ENCODE peak calls at places on chromosomes 1 and 21, in seven cellular contexts. U is heart left ventricle, B is neural progenitor cell, C is GM12865, V is fibroblast of lung, L is BJ, Q is fibroblast of mammary gland. A is an unnamed sample.

GRCh38 chr1:183230403-183230802 is 44.3 kb downstream of the LAMC2 start:
- DNase-seq in L (no peak), C (no peak), U (no peak), Q (peak), B (no peak), V (no peak), A (no peak)

GRCh38 chr1:245837741-245838140 is 669.3 kb downstream of the SMYD3 start:
- DNase-seq in B (no peak), V (no peak), C (no peak), Q (peak), U (no peak), L (no peak), A (no peak)

GRCh38 chr1:25779387-25779786 is 20.6 kb upstream of the SELENON start:
- DNase-seq in Q (no peak), L (no peak), U (no peak), V (no peak), B (no peak), C (no peak), A (no peak)

GRCh38 chr1:198287916-198288315 is 131.1 kb downstream of the NEK7 start:
- DNase-seq in L (no peak), U (no peak), B (no peak), V (no peak), Q (no peak), C (no peak), A (no peak)

GRCh38 chr1:100452641-100453040 is 85.3 kb upstream of the GPR88 start:
- DNase-seq in B (no peak), U (no peak), L (no peak), V (no peak), Q (no peak), C (peak), A (peak)

GRCh38 chr1:183223467-183223866 is 37.4 kb downstream of the LAMC2 start:
- DNase-seq in C (no peak), Q (no peak), B (no peak), L (no peak), V (no peak), U (no peak), A (no peak)

GRCh38 chr1:226903819-226904710 is 33.6 kb downstream of the PSEN2 start:
- DNase-seq in C (no peak), V (peak), L (peak), Q (peak), U (no peak), B (no peak), A (no peak)

GRCh38 chr1:174262747-174263241 is 103.5 kb downstream of the RABGAP1L start:
- DNase-seq in L (peak), V (peak), C (peak), B (peak), Q (peak), U (no peak), A (peak)

GRCh38 chr21:36104306-36105300 is 30.3 kb upstream of the CBR3 start:
- DNase-seq in Q (peak), C (peak), V (peak), U (peak), B (peak), L (no peak), A (no peak)

GRCh38 chr1:22289251-22289995 is 146.5 kb upstream of the WNT4 start:
- DNase-seq in Q (peak), B (no peak), C (no peak), V (no peak), L (no peak), U (no peak), A (no peak)

GRCh38 chr1:195030793-195031192 is 1577.4 kb downstream of the KCNT2 start:
- DNase-seq in V (no peak), C (no peak), L (no peak), Q (no peak), U (no peak), B (no peak), A (no peak)

GRCh38 chr1:150561830-150562367 is 12.7 kb downstream of the ADAMTSL4 start:
- DNase-seq in C (peak), Q (peak), L (peak), U (peak), V (peak), B (peak), A (peak)

GRCh38 chr1:226649780-226650179 is 89.3 kb downstream of the ITPKB start:
- DNase-seq in C (peak), U (no peak), L (no peak), V (peak), B (no peak), Q (peak), A (no peak)

GRCh38 chr1:40945491-40945973 is 34.0 kb upstream of the CTPS1 start:
- DNase-seq in L (no peak), C (no peak), Q (peak), U (no peak), B (no peak), V (peak), A (no peak)

GRCh38 chr1:229855999-229856650 is 210.9 kb upstream of the GALNT2 start:
- DNase-seq in L (no peak), V (no peak), B (peak), U (no peak), Q (no peak), C (peak), A (peak)

GRCh38 chr1:87252406-87252805 is 76.3 kb upstream of the LMO4 start:
- DNase-seq in L (peak), V (peak), U (no peak), C (no peak), B (no peak), Q (peak), A (no peak)

GRCh38 chr1:16236091-16236494 is 890 bp downstream of the CPLANE2 start:
- DNase-seq in C (peak), L (no peak), Q (no peak), U (peak), V (no peak), B (peak), A (peak)

GRCh38 chr21:44763050-44763378 is 38.6 kb downstream of the UBE2G2 start:
- DNase-seq in V (no peak), U (no peak), L (no peak), Q (no peak), B (no peak), C (no peak), A (no peak)

GRCh38 chr21:44760376-44760775 is 41.2 kb downstream of the UBE2G2 start:
- DNase-seq in L (no peak), Q (no peak), C (no peak), V (no peak), U (no peak), B (no peak), A (no peak)

GRCh38 chr21:44762221-44763049 is 39.2 kb downstream of the UBE2G2 start:
- DNase-seq in B (no peak), C (no peak), V (no peak), L (no peak), U (no peak), Q (no peak), A (no peak)

GRCh38 chr21:44761011-44761729 is 40.5 kb downstream of the UBE2G2 start:
- DNase-seq in U (no peak), V (no peak), B (peak), C (peak), L (no peak), Q (no peak), A (no peak)

DNA sequence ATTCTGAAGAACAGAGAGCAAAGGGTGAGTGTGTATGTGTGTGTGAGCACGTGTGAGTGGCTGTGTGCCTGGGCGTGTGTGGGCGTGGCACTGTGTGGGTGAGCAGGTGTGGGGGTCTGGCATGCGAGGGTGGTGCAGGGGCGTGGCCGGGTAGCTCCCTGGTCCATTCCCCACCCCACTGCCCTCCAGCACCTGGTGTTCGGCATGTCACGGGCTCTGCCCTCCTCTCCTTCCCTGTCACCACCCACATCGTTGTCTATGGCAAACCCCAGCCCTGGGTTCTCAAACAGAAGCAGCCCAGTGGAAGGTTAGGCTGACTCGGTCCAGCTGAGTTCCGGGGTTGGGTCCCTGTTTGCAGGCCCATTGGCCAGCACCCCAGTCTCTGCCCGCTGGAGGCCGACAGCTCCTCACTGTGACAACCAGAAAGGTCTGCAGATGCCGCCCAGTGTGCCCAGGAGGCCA is 39.8 kb downstream of the UBE2G2 start:
- DNase-seq in U (no peak), Q (no peak), C (no peak), V (no peak), L (no peak), B (no peak), A (no peak)
- TF ChIP-seq CTCF in U (no peak), Q (no peak), C (no peak), V (no peak), L (no peak), B (no peak), A (no peak)

GRCh38 chr1:228497817-228498216 is 10.6 kb downstream of the RNF187 start:
- DNase-seq in Q (no peak), U (no peak), V (no peak), L (no peak), C (no peak), B (no peak), A (no peak)
- TF ChIP-seq CTCF in Q (no peak), U (no peak), V (no peak), L (no peak), C (no peak), B (no peak), A (no peak)

DNA sequence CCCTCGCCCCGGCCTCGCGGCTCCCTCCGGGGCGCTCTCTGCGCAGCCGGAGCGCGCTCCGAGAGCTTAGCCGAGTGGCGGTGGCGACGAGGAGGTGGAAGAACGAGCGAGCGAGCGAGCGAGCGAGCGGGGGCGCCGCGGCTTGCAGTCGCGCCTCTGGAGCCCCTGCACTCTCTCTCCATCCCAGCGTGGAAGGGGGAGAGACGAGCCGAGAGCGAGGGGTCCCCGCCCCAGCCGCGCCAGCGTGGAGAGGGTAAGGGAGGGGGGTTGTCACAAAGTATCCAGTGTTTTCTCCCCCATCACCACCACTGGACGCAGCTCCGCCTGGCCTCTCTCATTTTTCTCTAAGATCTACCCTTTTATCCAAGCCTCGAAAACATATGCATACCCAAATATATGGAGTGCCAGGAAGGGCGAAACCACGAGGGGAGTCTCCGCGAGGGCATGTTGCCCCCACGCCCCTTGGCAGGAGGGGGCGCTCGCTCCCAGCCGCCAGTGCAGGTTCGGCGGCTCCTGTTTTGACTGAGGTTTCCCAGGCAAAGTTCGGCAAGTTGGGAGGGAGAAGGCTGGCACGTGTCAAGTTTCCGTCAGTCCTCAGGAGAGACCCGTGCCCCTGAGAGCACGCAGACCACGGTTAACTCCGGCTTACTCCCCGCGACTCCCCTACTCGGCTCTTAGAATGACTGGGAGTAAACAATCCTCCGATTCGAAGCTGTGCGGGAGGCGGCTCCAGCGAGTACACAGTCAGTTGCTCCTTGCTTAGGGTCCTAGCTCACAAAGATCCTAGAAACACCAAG is 569 bp upstream of the DAB1 start:
- DNase-seq in U (peak), V (peak), C (no peak), Q (peak), L (no peak), B (peak), A (no peak)
- TF ChIP-seq CTCF in U (peak), V (peak), C (no peak), Q (peak), L (peak), B (peak), A (no peak)

GRCh38 chr1:33281554-33282303 is 25.4 kb downstream of the ZNF362 start:
- DNase-seq in U (peak), V (no peak), Q (no peak), B (no peak), C (no peak), L (no peak), A (no peak)

GRCh38 chr1:33289858-33290154 is 31.1 kb downstream of the A3GALT2 start:
- DNase-seq in V (no peak), Q (no peak), B (no peak), U (no peak), C (no peak), L (no peak), A (no peak)

GRCh38 chr1:33288976-33289857 is 31.7 kb downstream of the A3GALT2 start:
- DNase-seq in V (no peak), L (no peak), U (peak), B (no peak), Q (no peak), C (no peak), A (no peak)

GRCh38 chr1:33286451-33287185 is 30.3 kb downstream of the ZNF362 start:
- DNase-seq in L (no peak), V (no peak), B (no peak), U (peak), C (no peak), Q (no peak), A (no peak)
- TF ChIP-seq CTCF in L (no peak), V (no peak), B (no peak), U (no peak), C (no peak), Q (no peak), A (no peak)

DNA sequence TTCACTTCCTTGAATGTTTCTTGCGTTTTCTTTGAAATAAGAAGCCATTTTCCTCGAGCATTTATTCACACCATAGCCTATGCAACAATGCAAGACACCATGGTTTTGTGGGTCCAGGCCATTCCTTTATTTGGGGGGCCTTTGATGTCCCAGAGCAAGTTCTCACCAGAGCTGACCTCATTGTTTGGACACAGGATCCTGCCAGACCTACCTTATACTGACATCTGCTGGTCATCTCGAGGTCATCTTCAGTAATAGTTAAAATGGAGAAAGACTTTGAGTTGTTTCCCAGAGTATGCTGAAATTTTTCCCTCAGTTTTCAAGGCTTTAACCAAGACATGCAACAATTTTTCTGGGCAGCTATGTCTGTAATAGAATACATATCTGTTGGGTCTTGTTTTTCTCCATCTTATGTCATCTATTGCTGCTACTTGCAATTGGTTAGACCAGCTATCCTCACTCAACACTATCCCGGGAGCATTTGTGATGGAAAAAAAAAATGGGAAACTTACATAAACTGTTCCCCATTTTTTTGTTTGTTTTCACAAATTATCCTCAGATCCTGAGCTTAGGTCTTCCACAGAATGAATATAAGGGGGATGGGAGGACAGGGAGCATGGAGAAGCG is 34.0 kb upstream of the BACE2 start:
- DNase-seq in L (no peak), V (peak), B (peak), Q (peak), U (no peak), C (peak), A (peak)
- TF ChIP-seq CTCF in L (peak), V (peak), B (peak), Q (peak), U (peak), C (peak), A (peak)

GRCh38 chr1:188365874-188366273 is 1537.1 kb downstream of the PLA2G4A start:
- DNase-seq in V (no peak), B (no peak), U (no peak), L (no peak), Q (no peak), C (no peak), A (no peak)
- TF ChIP-seq CTCF in V (no peak), B (peak), U (no peak), L (no peak), Q (no peak), C (no peak), A (no peak)

DNA sequence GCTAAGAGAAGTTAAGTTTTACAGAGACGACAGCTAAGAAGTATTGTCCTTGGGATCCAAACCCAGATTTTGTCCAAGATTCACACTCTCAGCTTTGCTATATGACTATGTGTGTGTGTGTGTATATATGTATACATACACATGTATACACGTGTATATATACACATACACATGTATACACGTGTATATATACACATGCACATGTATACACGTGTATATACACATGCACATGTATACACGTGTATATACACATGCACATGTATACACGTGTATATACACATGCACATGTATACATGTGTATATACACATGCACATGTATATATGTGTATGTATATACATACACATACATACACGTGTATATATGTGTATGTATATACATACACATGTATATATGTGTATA is 3.9 kb upstream of the CACHD1 start:
- DNase-seq in U (no peak), V (no peak), B (no peak), C (no peak), Q (no peak), L (no peak), A (no peak)
- TF ChIP-seq CTCF in U (no peak), V (no peak), B (no peak), C (no peak), Q (no peak), L (no peak), A (no peak)

GRCh38 chr1:14541348-14541747 is 57.1 kb upstream of the KAZN start:
- DNase-seq in B (no peak), L (no peak), C (no peak), V (no peak), U (no peak), Q (no peak), A (no peak)

GRCh38 chr1:14535619-14536355 is 62.7 kb upstream of the KAZN start:
- DNase-seq in U (no peak), V (no peak), B (no peak), Q (peak), L (no peak), C (no peak), A (no peak)

GRCh38 chr1:14539309-14539708 is 59.2 kb upstream of the KAZN start:
- DNase-seq in B (no peak), Q (no peak), C (no peak), L (no peak), U (no peak), V (no peak), A (no peak)

GRCh38 chr1:14539953-14540563 is 58.4 kb upstream of the KAZN start:
- DNase-seq in C (peak), V (no peak), Q (no peak), L (no peak), B (no peak), U (no peak), A (no peak)

DNA sequence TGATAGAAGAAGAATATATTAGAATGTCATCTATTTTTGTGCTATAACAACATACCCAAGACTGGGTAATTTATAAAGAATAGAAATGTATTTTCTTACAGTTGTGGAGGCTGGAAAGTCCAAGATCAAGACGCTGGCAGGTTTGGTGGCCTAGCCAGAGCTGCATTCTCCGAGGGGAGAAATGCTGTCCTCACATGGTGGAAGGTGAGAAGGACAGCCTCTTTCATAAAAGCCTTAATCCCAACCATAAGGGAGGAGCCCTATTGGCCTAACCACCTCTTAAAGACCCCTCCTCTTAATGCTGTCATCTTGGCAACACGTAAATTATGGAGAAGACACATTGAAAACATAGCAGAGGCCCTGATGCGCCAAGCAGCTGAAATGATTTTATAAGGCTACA is 60.1 kb upstream of the KAZN start:
- DNase-seq in Q (no peak), U (no peak), B (no peak), L (no peak), V (no peak), C (no peak), A (no peak)
- TF ChIP-seq CTCF in Q (peak), U (no peak), B (peak), L (no peak), V (peak), C (peak), A (no peak)

A was measured in GM10248.